ENCODE peak calls at places on chromosomes 16 and 17, in nine cellular contexts. Y, V, O, P, E, L, X, J and T are unnamed samples.

GRCh38 chr17:58309918-58310259 is 18.7 kb downstream of the TSPOAP1 start:
- DNase-seq in Y (no peak), V (no peak), O (no peak), P (no peak), E (no peak), L (no peak), X (no peak), J (no peak), T (no peak)

GRCh38 chr16:17404903-17405691 is 65.7 kb downstream of the XYLT1 start:
- DNase-seq in Y (peak), V (no peak), O (peak), P (no peak), E (peak), L (no peak), X (peak), J (peak), T (no peak)

GRCh38 chr17:81641825-81642489 is 5.0 kb downstream of the TSPAN10 start:
- DNase-seq in Y (peak), V (no peak), O (no peak), P (no peak), E (peak), L (no peak), X (no peak), J (peak), T (no peak)

GRCh38 chr16:17777461-17777863 is 306.7 kb upstream of the XYLT1 start:
- DNase-seq in Y (peak), V (no peak), O (no peak), P (no peak), E (peak), L (no peak), X (no peak), J (peak), T (no peak)

GRCh38 chr16:54928016-54928356 is 2.7 kb upstream of the IRX5 start:
- DNase-seq in Y (no peak), V (no peak), O (no peak), P (peak), E (peak), L (no peak), X (no peak), J (peak), T (no peak)

GRCh38 chr16:67241008-67241900 is 6.0 kb downstream of the FHOD1 start:
- DNase-seq in Y (peak), V (peak), O (peak), P (no peak), E (peak), L (no peak), X (peak), J (peak), T (no peak)

GRCh38 chr16:28181557-28181914 is 30.2 kb downstream of the XPO6 start:
- DNase-seq in Y (peak), V (no peak), O (no peak), P (no peak), E (peak), L (no peak), X (peak), J (peak), T (peak)

GRCh38 chr17:35577826-35578194 is 561 bp downstream of the PEX12 start:
- DNase-seq in Y (no peak), V (no peak), O (no peak), P (no peak), E (peak), L (no peak), X (no peak), J (peak), T (no peak)

GRCh38 chr17:5508855-5509254 is 22.5 kb downstream of the MIS12 start:
- DNase-seq in Y (peak), V (peak), O (no peak), P (no peak), E (peak), L (no peak), X (no peak), J (peak), T (no peak)

GRCh38 chr17:2239882-2240430 is 63.6 kb downstream of the SMG6 start:
- DNase-seq in Y (peak), V (no peak), O (no peak), P (peak), E (peak), L (peak), X (peak), J (peak), T (no peak)

GRCh38 chr17:8555062-8555461 is 75.5 kb downstream of the MYH10 start:
- DNase-seq in Y (no peak), V (no peak), O (no peak), P (no peak), E (peak), L (no peak), X (no peak), J (peak), T (no peak)

GRCh38 chr16:88298882-88299745 is 83.6 kb upstream of the ZNF469 start:
- DNase-seq in Y (no peak), V (no peak), O (no peak), P (no peak), E (peak), L (no peak), X (no peak), J (peak), T (no peak)

GRCh38 chr17:83055911-83056582 is 23.4 kb upstream of the METRNL start:
- DNase-seq in Y (peak), V (no peak), O (peak), P (no peak), E (peak), L (no peak), X (no peak), J (peak), T (no peak)

GRCh38 chr16:30017277-30017656 is 5.7 kb upstream of the C16orf92 start:
- DNase-seq in Y (no peak), V (no peak), O (no peak), P (no peak), E (no peak), L (no peak), X (no peak), J (no peak), T (no peak)

GRCh38 chr16:81570189-81570846 is 125.7 kb downstream of the CMIP start:
- DNase-seq in Y (no peak), V (no peak), O (no peak), P (no peak), E (no peak), L (no peak), X (no peak), J (no peak), T (no peak)

GRCh38 chr17:78383725-78384471 is 5.4 kb downstream of the PGS1 start:
- DNase-seq in Y (peak), V (no peak), O (peak), P (peak), E (peak), L (peak), X (peak), J (peak), T (no peak)

GRCh38 chr16:87570938-87571867 is 31.1 kb upstream of the JPH3 start:
- DNase-seq in Y (peak), V (peak), O (peak), P (peak), E (peak), L (no peak), X (peak), J (no peak), T (no peak)

GRCh38 chr17:56893503-56893902 is 20.3 kb downstream of the TRIM25 start:
- DNase-seq in Y (no peak), V (no peak), O (no peak), P (no peak), E (no peak), L (no peak), X (no peak), J (no peak), T (no peak)

GRCh38 chr17:8745586-8746500 is 1.2 kb upstream of the CCDC42 start:
- DNase-seq in Y (peak), V (peak), O (peak), P (peak), E (peak), L (peak), X (peak), J (peak), T (no peak)

GRCh38 chr17:56891751-56892150 is 22.1 kb downstream of the TRIM25 start:
- DNase-seq in Y (no peak), V (peak), O (peak), P (no peak), E (no peak), L (no peak), X (no peak), J (no peak), T (no peak)

GRCh38 chr16:89155851-89156739 is 15.5 kb upstream of the CDH15 start:
- DNase-seq in Y (no peak), V (no peak), O (no peak), P (peak), E (peak), L (no peak), X (no peak), J (no peak), T (no peak)

GRCh38 chr16:11655655-11656054 is 12.6 kb upstream of the SNN start:
- DNase-seq in Y (no peak), V (no peak), O (no peak), P (no peak), E (no peak), L (no peak), X (no peak), J (no peak), T (no peak)

GRCh38 chr17:65320856-65321255 is 183.7 kb downstream of the RGS9 start:
- DNase-seq in Y (no peak), V (no peak), O (no peak), P (no peak), E (no peak), L (no peak), X (no peak), J (no peak), T (no peak)

GRCh38 chr17:233473-233941 is 52.1 kb upstream of the DOC2B start:
- DNase-seq in Y (no peak), V (no peak), O (peak), P (peak), E (no peak), L (no peak), X (peak), J (no peak), T (no peak)

GRCh38 chr16:988465-989353 is 7.1 kb downstream of the SOX8 start:
- DNase-seq in Y (no peak), V (no peak), O (no peak), P (no peak), E (no peak), L (no peak), X (no peak), J (no peak), T (no peak)

GRCh38 chr16:74778646-74779045 is 4.0 kb upstream of the FA2H start:
- DNase-seq in Y (no peak), V (no peak), O (no peak), P (no peak), E (no peak), L (no peak), X (no peak), J (no peak), T (no peak)

GRCh38 chr16:29862383-29862883 is 593 bp downstream of the CDIPT start:
- DNase-seq in Y (peak), V (no peak), O (no peak), P (no peak), E (peak), L (no peak), X (no peak), J (peak), T (no peak)

GRCh38 chr16:6846452-6846851 is 486.2 kb upstream of the RBFOX1 start:
- DNase-seq in Y (no peak), V (no peak), O (no peak), P (no peak), E (no peak), L (no peak), X (no peak), J (no peak), T (no peak)

GRCh38 chr17:76280650-76281049 is 15.5 kb downstream of the UBALD2 start:
- DNase-seq in Y (no peak), V (no peak), O (no peak), P (no peak), E (no peak), L (no peak), X (no peak), J (no peak), T (no peak)

GRCh38 chr17:63834431-63835166 is 7.1 kb upstream of the FTSJ3 start:
- DNase-seq in Y (peak), V (peak), O (no peak), P (peak), E (peak), L (peak), X (no peak), J (peak), T (no peak)

GRCh38 chr16:11060856-11061255 is 116.5 kb downstream of the CLEC16A start:
- DNase-seq in Y (no peak), V (no peak), O (peak), P (no peak), E (no peak), L (no peak), X (no peak), J (no peak), T (no peak)

GRCh38 chr17:57666946-57667345 is 78.2 kb downstream of the CCDC182 start:
- DNase-seq in Y (no peak), V (peak), O (peak), P (no peak), E (no peak), L (no peak), X (no peak), J (no peak), T (no peak)

GRCh38 chr16:48430890-48431289 is 45.7 kb upstream of the SIAH1 start:
- DNase-seq in Y (no peak), V (no peak), O (no peak), P (peak), E (no peak), L (no peak), X (no peak), J (no peak), T (no peak)

GRCh38 chr17:40113961-40114272 is 7.9 kb upstream of the MSL1 start:
- DNase-seq in Y (peak), V (no peak), O (no peak), P (no peak), E (peak), L (no peak), X (no peak), J (no peak), T (no peak)

DNA sequence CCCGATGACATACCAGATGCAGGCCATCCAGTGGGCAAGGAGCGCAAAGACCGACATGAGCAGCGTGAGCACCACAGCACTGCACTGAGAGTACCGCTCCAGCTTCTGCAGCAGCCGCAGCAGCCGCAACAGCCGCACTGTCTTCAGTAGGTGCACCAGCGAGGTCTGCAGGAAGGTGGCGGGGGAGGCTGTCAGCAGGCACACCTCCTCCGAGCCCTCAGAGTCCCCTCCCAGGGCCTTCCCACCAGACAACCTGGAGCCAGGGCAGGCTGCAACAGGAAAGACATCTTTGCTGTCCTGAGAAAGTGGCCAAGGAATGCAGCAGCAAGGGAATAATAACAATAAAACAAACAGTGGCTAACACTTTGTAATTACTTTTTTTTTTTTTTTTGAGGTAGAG is 9.1 kb downstream of the KCNH4 start:
- DNase-seq in Y (no peak), V (peak), O (no peak), P (no peak), E (no peak), L (no peak), X (no peak), J (peak), T (no peak)
- TF ChIP-seq CTCF in Y (no peak), V (peak), O (no peak), P (no peak), E (no peak), L (no peak), X (no peak), J (peak), T (no peak)

GRCh38 chr17:4365628-4366311 is 705 bp downstream of the UBE2G1 start:
- DNase-seq in Y (no peak), V (peak), O (no peak), P (peak), E (no peak), L (peak), X (peak), J (no peak), T (no peak)

GRCh38 chr17:4365103-4365627 is 1.3 kb downstream of the UBE2G1 start:
- DNase-seq in Y (peak), V (peak), O (peak), P (peak), E (peak), L (peak), X (peak), J (peak), T (peak)

GRCh38 chr17:4358154-4358553 is 8.3 kb downstream of the UBE2G1 start:
- DNase-seq in Y (no peak), V (no peak), O (no peak), P (no peak), E (no peak), L (no peak), X (no peak), J (no peak), T (no peak)

GRCh38 chr17:4364622-4365041 is 1.8 kb downstream of the UBE2G1 start:
- DNase-seq in Y (no peak), V (no peak), O (no peak), P (no peak), E (no peak), L (no peak), X (no peak), J (no peak), T (no peak)

DNA sequence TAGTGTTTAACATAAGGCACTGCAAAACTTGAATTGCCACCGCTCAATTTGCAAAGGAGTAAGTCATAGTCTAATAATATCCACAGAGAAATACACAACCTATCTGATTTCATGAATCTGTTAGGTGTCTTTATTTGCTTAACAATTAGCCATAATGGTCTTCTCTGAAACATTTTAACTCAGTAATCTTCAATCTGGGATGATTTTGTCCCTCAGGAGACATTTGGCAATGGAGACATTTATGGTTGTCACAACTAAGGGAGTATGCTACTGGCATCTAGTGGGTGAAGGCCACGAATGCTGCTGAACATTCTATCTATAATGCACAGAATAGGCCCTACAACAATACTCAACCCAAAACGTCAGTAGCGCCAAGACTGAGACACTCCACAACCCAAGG is 4.3 kb downstream of the UBE2G1 start:
- DNase-seq in Y (peak), V (no peak), O (no peak), P (peak), E (peak), L (no peak), X (no peak), J (no peak), T (no peak)
- TF ChIP-seq CTCF in Y (peak), V (peak), O (no peak), P (peak), E (no peak), L (peak), X (no peak), J (peak), T (peak)

GRCh38 chr17:14212401-14212800 is 24.3 kb downstream of the CDRT15 start:
- DNase-seq in Y (no peak), V (peak), O (no peak), P (no peak), E (no peak), L (no peak), X (no peak), J (no peak), T (no peak)

GRCh38 chr17:14214271-14214670 is 22.4 kb downstream of the CDRT15 start:
- DNase-seq in Y (peak), V (no peak), O (no peak), P (no peak), E (peak), L (no peak), X (no peak), J (no peak), T (no peak)

GRCh38 chr17:14209215-14209614 is 27.4 kb downstream of the CDRT15 start:
- DNase-seq in Y (no peak), V (no peak), O (no peak), P (no peak), E (no peak), L (no peak), X (no peak), J (no peak), T (no peak)

GRCh38 chr17:14211246-14211645 is 25.4 kb downstream of the CDRT15 start:
- DNase-seq in Y (no peak), V (peak), O (no peak), P (no peak), E (no peak), L (no peak), X (no peak), J (no peak), T (no peak)

DNA sequence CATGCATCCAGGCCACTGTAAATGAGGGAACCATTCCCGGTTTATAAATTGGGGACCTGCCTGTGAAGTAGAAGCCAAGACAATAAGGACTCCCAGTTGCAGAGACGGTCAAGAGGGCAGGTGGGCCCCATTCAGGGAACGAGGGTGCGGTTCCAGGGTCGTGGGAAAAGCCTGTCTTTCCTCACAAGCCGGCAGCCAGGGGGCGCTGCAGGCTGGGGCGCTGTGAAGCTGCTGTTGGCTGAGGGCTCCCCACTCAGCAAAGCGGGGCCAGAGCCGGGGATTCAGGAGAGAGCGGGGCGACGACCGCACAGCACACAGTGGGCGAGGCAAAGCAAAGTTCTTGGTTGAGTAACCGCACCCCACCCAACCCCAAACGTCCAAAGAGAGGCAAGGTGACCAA is 24.9 kb downstream of the CDRT15 start:
- DNase-seq in Y (peak), V (peak), O (peak), P (no peak), E (peak), L (no peak), X (no peak), J (no peak), T (no peak)
- TF ChIP-seq CTCF in Y (peak), V (peak), O (peak), P (peak), E (peak), L (peak), X (peak), J (peak), T (peak)

GRCh38 chr16:31458835-31459721 is at the start of gene ARMC5:
- DNase-seq in Y (peak), V (peak), O (peak), P (peak), E (peak), L (peak), X (peak), J (peak), T (peak)
- TF ChIP-seq CTCF in Y (peak), V (peak), O (peak), P (peak), E (peak), L (peak), X (peak), J (peak), T (peak)

GRCh38 chr16:85027968-85028637 is 508 bp downstream of the KIAA0513 start:
- DNase-seq in Y (no peak), V (no peak), O (peak), P (peak), E (no peak), L (peak), X (peak), J (no peak), T (no peak)

GRCh38 chr16:85028638-85029412 is 1.2 kb downstream of the KIAA0513 start:
- DNase-seq in Y (no peak), V (no peak), O (no peak), P (no peak), E (peak), L (peak), X (peak), J (peak), T (no peak)

GRCh38 chr16:85029981-85030381 is 2.4 kb downstream of the KIAA0513 start:
- DNase-seq in Y (no peak), V (no peak), O (no peak), P (no peak), E (no peak), L (no peak), X (no peak), J (no peak), T (no peak)

GRCh38 chr16:85027349-85027967 is at the start of gene KIAA0513:
- DNase-seq in Y (peak), V (peak), O (peak), P (peak), E (peak), L (peak), X (peak), J (peak), T (no peak)

GRCh38 chr16:85029413-85029794 is 1.8 kb downstream of the KIAA0513 start:
- DNase-seq in Y (no peak), V (no peak), O (no peak), P (no peak), E (peak), L (peak), X (no peak), J (peak), T (no peak)
- TF ChIP-seq CTCF in Y (no peak), V (no peak), O (no peak), P (no peak), E (no peak), L (no peak), X (no peak), J (no peak), T (no peak)